ENCODE peak calls at places on chromosome 4, in seven cellular contexts. O is aorta, Z is left ventricle myocardium inferior, G is right cardiac atrium, E is fibroblast of lung, K is kidney, T is PC-3. N is an unnamed sample. For H3K4me1, the result is how much of the 10 kb centered on the place peaks cover.

GRCh38 chr4:170675568-170676262 is 586.0 kb upstream of the AADAT start:
- DNase-seq in K (no peak), O (no peak), T (peak), G (no peak), Z (no peak), E (peak), N (no peak)

GRCh38 chr4:42280327-42281095 is 116.8 kb upstream of the SHISA3 start:
- DNase-seq in K (no peak), E (no peak), Z (no peak), O (no peak), T (peak), G (no peak), N (no peak)

GRCh38 chr4:8735236-8736082 is 136.2 kb downstream of the HMX1 start:
- DNase-seq in T (no peak), O (no peak), E (no peak), Z (no peak), K (peak), G (no peak), N (no peak)

GRCh38 chr4:174485025-174485424 is 37.3 kb downstream of the HPGD start:
- DNase-seq in E (no peak), K (no peak), O (no peak), G (no peak), Z (no peak), T (no peak), N (no peak)

GRCh38 chr4:3389879-3390840 is 51.6 kb upstream of the HGFAC start:
- DNase-seq in O (no peak), Z (peak), K (peak), T (no peak), E (no peak), G (peak), N (no peak)

GRCh38 chr4:182062936-182063335 is 180.3 kb upstream of the TENM3 start:
- DNase-seq in Z (no peak), K (no peak), T (peak), O (no peak), G (no peak), E (peak), N (no peak)

GRCh38 chr4:113635739-113636437 is 125.7 kb downstream of the CAMK2D start:
- DNase-seq in E (peak), K (no peak), Z (no peak), G (no peak), T (peak), O (no peak), N (no peak)

GRCh38 chr4:61149278-61149677 is 50.8 kb upstream of the ADGRL3 start:
- DNase-seq in E (peak), T (peak), K (no peak), O (no peak), Z (no peak), G (no peak), N (no peak)

GRCh38 chr4:16018061-16018676 is 55.2 kb upstream of the FGFBP2 start:
- DNase-seq in Z (no peak), T (no peak), K (no peak), O (no peak), G (no peak), E (no peak), N (no peak)

DNA sequence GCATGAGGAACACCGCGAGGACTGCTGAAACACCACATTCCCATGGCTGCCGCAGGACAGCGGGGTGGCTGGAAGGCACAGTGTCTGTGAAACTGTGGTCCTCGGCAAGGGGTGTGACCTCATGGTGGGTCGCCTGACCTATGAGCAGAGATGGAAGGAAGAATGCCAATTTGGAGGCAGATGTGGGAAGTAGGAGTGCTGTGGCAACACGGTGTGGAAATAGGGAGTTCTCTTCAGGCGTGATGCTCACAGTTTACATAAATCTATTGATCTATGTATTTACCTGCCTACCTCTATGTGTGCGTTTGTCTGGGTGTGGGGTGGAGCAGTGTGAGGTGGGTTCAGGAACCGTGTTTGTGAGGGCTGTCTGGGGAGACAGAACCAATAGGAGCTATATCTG is 62.3 kb upstream of the LSM6 start:
- DNase-seq in E (no peak), Z (no peak), T (no peak), O (no peak), G (no peak), K (no peak), N (no peak)
- H3K4me1 ChIP-seq in E (under half), Z (under half), T (under half), O (under half), G (under half), K (under half), N (under half)

DNA sequence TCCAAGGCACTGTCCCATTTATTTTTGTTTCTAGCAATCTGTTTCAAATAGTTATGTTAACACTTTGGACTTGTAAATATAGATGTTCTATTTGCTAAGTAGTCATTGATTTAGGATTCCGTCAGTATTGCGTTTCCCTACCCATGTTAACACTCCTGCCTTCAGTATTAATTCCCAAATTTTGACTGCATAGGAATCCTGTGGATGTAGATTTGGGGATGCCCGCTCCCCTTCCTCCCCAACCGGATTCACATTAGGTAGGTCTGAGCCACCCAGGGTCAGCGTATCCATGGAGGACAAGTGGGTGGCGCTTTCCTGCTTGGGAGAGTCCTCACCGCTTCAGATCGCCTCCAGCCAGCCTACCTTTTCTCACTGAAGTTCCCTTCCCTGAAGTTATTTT is 1.1 kb upstream of the SORBS2 start:
- DNase-seq in T (no peak), E (no peak), O (no peak), K (no peak), Z (no peak), G (no peak), N (no peak)
- H3K4me3 ChIP-seq in T (no peak), E (no peak), O (no peak), K (no peak), Z (no peak), G (no peak), N (no peak)

GRCh38 chr4:12120968-12121367 is 692.3 kb upstream of the HS3ST1 start:
- DNase-seq in G (no peak), K (no peak), Z (no peak), O (no peak), E (no peak), T (no peak), N (no peak)

GRCh38 chr4:12126476-12126875 is 697.8 kb upstream of the HS3ST1 start:
- DNase-seq in O (no peak), K (no peak), Z (no peak), G (no peak), E (no peak), T (no peak), N (no peak)

GRCh38 chr4:12122316-12122715 is 693.6 kb upstream of the HS3ST1 start:
- DNase-seq in G (no peak), Z (no peak), E (no peak), T (no peak), K (no peak), O (no peak), N (no peak)

GRCh38 chr4:12124138-12124537 is 695.4 kb upstream of the HS3ST1 start:
- DNase-seq in T (no peak), G (no peak), E (no peak), O (no peak), Z (no peak), K (no peak), N (no peak)

DNA sequence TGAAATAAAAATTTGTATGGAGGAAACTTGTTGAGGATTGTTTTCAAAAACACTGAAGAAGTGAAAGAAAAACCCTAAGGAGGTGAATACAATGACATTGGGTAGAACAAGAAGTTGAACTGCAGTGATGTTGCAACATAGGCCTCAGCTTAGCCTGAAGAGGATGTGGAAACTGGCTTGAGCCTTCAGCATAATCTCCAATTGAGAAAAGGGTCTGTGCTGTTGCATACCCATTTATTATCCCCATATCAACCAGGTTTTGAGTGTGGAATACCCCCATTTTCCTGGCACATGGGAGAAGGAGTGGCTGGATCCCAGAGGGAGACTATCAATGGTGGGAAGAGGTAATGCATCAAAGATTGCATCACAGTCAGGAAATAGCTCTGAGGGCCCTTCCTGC is 695.0 kb upstream of the HS3ST1 start:
- DNase-seq in E (no peak), Z (no peak), O (no peak), K (no peak), G (no peak), T (no peak), N (no peak)
- H3K27ac ChIP-seq in E (no peak), Z (no peak), O (no peak), K (no peak), G (no peak), T (no peak), N (no peak)

DNA sequence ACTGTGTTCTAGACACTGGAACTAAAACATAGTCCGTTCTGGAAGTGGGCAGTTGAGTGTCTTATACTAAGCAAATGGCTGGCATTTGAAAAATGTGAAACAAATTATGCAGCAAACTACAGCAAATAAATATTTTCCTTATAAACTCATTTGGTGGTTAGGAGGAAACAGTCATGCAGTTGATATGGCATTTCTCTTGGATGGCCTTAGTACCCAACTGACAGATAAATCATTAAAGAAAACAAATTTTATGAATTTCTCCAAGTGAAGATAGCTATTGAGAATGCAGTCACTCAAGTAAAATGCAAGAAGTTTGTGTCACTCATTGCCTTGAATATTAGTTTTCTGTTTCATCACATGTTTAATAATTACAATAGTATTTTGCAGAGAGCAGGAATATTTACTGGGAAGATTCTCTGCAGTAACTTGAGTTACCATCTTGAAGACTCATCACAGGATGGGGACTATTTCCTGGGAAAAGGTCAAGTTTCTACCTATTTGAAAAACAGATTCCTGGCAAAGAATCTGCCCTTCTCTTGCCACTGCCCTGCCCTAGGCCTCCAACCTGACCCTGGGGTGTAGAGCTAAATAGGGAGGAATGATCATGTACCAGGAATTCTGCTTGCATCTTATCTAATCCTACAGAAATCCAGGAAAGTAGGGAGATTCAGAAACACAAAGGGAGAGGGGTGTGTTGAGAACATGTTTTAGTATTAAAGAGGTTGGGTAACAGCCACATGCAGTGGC is 105.9 kb downstream of the SH3RF1 start:
- DNase-seq in T (no peak), O (no peak), G (no peak), Z (no peak), E (peak), K (no peak), N (no peak)
- H3K4me1 ChIP-seq in T (under half), O (under half), G (under half), Z (under half), E (under half), K (under half), N (under half)

N was measured in Peyer's patch.